ENCODE peak calls at places on chromosome X, in five cellular contexts. L, J, B, Z and Q are unnamed samples.

GRCh38 chrX:97524340-97524739 is 640.6 kb downstream of the RPA4 start:
- DNase-seq in L (no peak), J (no peak), B (no peak), Z (no peak), Q (no peak)

GRCh38 chrX:114584434-114584943 is 603 bp downstream of the HTR2C start:
- DNase-seq in L (no peak), J (no peak), B (no peak), Z (no peak), Q (no peak)

GRCh38 chrX:131818297-131818936 is 204.7 kb upstream of the STK26 start:
- DNase-seq in L (no peak), J (no peak), B (no peak), Z (no peak), Q (no peak)

GRCh38 chrX:138638996-138639395 is 72.5 kb downstream of the FGF13 start:
- DNase-seq in L (no peak), J (no peak), B (no peak), Z (no peak), Q (no peak)

GRCh38 chrX:39764441-39764914 is 333.3 kb downstream of the BCOR start:
- DNase-seq in L (no peak), J (no peak), B (no peak), Z (no peak), Q (no peak)

GRCh38 chrX:29066516-29066915 is 479.3 kb downstream of the IL1RAPL1 start:
- DNase-seq in L (no peak), J (no peak), B (no peak), Z (no peak), Q (no peak)

GRCh38 chrX:138191998-138192397 is 519.5 kb downstream of the FGF13 start:
- DNase-seq in L (no peak), J (no peak), B (no peak), Z (peak), Q (peak)

GRCh38 chrX:56790778-56791177 is 61.7 kb downstream of the NBDY start:
- DNase-seq in L (no peak), J (no peak), B (no peak), Z (no peak), Q (no peak)

GRCh38 chrX:2640436-2641150 is 50.5 kb upstream of the CD99 start:
- DNase-seq in L (no peak), J (no peak), B (no peak), Z (no peak), Q (no peak)

GRCh38 chrX:23331701-23332100 is 2.9 kb upstream of the PTCHD1 start:
- DNase-seq in L (no peak), J (no peak), B (no peak), Z (no peak), Q (no peak)

GRCh38 chrX:22433292-22434070 is 160.8 kb downstream of the CBLL2 start:
- DNase-seq in L (no peak), J (no peak), B (no peak), Z (no peak), Q (no peak)

GRCh38 chrX:26889574-26889973 is 573.6 kb downstream of the PPP4R3C start:
- DNase-seq in L (no peak), J (no peak), B (no peak), Z (no peak), Q (no peak)

GRCh38 chrX:123833387-123833786 is 26.5 kb upstream of the XIAP start:
- DNase-seq in L (peak), J (peak), B (peak), Z (peak), Q (peak)

GRCh38 chrX:26557691-26558321 is 341.8 kb downstream of the MAGEB5 start:
- DNase-seq in L (no peak), J (no peak), B (no peak), Z (no peak), Q (no peak)

GRCh38 chrX:107450823-107451509 is 1.5 kb downstream of the FRMPD3 start:
- DNase-seq in L (no peak), J (no peak), B (no peak), Z (peak), Q (no peak)
- TF ChIP-seq SRF in L (no peak), J (no peak), B (no peak), Z (no peak), Q (no peak)

GRCh38 chrX:67692246-67692645 is 148.4 kb downstream of the AR start:
- DNase-seq in L (no peak), J (no peak), B (no peak), Z (no peak), Q (no peak)
- TF ChIP-seq SRF in L (no peak), J (no peak), B (no peak), Z (no peak), Q (no peak)

GRCh38 chrX:116436358-116436816 is at the start of gene SLC6A14:
- DNase-seq in L (no peak), J (no peak), B (no peak), Z (no peak), Q (peak)
- TF ChIP-seq SRF in L (no peak), J (no peak), B (no peak), Z (no peak), Q (no peak)

DNA sequence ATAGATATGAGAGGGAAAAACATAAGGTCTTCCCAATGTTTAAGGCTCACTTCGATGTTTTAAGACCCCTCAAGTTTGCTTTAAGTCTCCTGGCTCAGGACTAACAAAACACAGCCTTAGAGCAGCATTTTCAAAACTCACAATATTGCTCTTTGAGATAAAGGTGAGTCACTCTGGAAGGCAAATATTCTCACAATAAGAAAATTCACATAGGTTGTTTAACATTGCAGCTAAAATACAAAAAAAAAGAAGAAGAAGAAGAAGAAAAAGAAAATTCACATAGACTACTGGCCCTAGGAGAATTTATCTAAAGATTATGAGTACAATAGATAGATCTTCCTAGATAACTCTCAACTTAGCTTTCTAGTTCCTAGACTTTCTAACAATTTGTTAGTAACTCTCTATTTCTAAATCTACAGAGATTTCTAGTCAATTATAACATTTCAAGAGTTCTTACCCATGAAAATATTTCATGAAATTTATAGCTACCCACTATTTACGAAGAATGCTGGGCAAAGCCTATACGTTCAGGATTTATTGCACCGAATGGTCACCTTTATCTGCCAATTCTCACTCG is 267.0 kb downstream of the CHIC1 start:
- DNase-seq in L (no peak), J (no peak), B (no peak), Z (no peak), Q (no peak)
- TF ChIP-seq SRF in L (no peak), J (no peak), B (no peak), Z (no peak), Q (no peak)

GRCh38 chrX:1582686-1583437 is 8.5 kb upstream of the AKAP17A start:
- DNase-seq in L (peak), J (no peak), B (no peak), Z (no peak), Q (peak)

GRCh38 chrX:1578511-1579173 is 12.8 kb upstream of the AKAP17A start:
- DNase-seq in L (no peak), J (no peak), B (no peak), Z (no peak), Q (no peak)

GRCh38 chrX:1577845-1578244 is 13.6 kb upstream of the AKAP17A start:
- DNase-seq in L (no peak), J (no peak), B (no peak), Z (no peak), Q (no peak)

GRCh38 chrX:1584237-1585011 is 7.0 kb upstream of the AKAP17A start:
- DNase-seq in L (no peak), J (no peak), B (no peak), Z (no peak), Q (no peak)

GRCh38 chrX:1581132-1581531 is 10.3 kb upstream of the AKAP17A start:
- DNase-seq in L (no peak), J (no peak), B (peak), Z (peak), Q (peak)
- TF ChIP-seq SRF in L (no peak), J (no peak), B (no peak), Z (no peak), Q (no peak)

GRCh38 chrX:8730812-8731578 is 942 bp downstream of the ANOS1 start:
- DNase-seq in L (no peak), J (no peak), B (no peak), Z (no peak), Q (no peak)
- TF ChIP-seq SRF in L (no peak), J (no peak), B (no peak), Z (no peak), Q (no peak)